ENCODE peak calls at places on chromosome 17, in four cellular contexts. D is hepatic stellate cell, V is H9, Q is MCF 10A. X is an unnamed sample.

GRCh38 chr17:73210002-73210678 is 17.3 kb downstream of the COG1 start:
- DNase-seq in V (no peak), Q (no peak), D (peak; percentile 75), X (no peak)

GRCh38 chr17:8696951-8697745 is 47.5 kb downstream of the CCDC42 start:
- DNase-seq in D (no peak), Q (no peak), V (peak; percentile 63), X (no peak)

GRCh38 chr17:68514809-68515208 is 2.6 kb downstream of the PRKAR1A start:
- DNase-seq in V (no peak), Q (peak; percentile 28), D (peak; percentile 78), X (no peak)

GRCh38 chr17:43713494-43714162 is 45.0 kb downstream of the SOST start:
- DNase-seq in V (peak; percentile 61), D (peak; percentile 69), Q (no peak), X (peak; percentile 14)

GRCh38 chr17:50564916-50565315 is 4.4 kb downstream of the CACNA1G start:
- DNase-seq in V (no peak), D (peak; percentile 76), Q (no peak), X (peak; percentile 72)

GRCh38 chr17:3826191-3826590 is 19.9 kb downstream of the NCBP3 start:
- DNase-seq in D (no peak), V (no peak), Q (no peak), X (no peak)

GRCh38 chr17:44220211-44221071 is 966 bp upstream of the UBTF start:
- DNase-seq in D (peak; percentile 63), V (peak; percentile 55), Q (peak; percentile 42), X (peak; percentile 54)

GRCh38 chr17:75904749-75905521 is at the start of gene MRPL38:
- DNase-seq in D (peak; percentile 97), Q (peak; percentile 93), V (peak; percentile 99), X (peak; percentile 84)

GRCh38 chr17:57928898-57929297 is 26.3 kb downstream of the CUEDC1 start:
- DNase-seq in Q (no peak), D (no peak), V (no peak), X (no peak)

GRCh38 chr17:57109393-57110151 is 24.5 kb downstream of the AKAP1 start:
- DNase-seq in D (no peak), Q (no peak), V (peak; percentile 62), X (peak; percentile 59)